ENCODE peak calls at places on chromosomes 12 and 14, in nine cellular contexts. O is T-helper 17 cell, W is GOT3, X is renal cortical epithelial cell, L is amniotic epithelial cell, C is nephron progenitor cell, K is neuronal stem cell, H is A172, A is mammary epithelial cell. Y is an unnamed sample.

GRCh38 chr12:129903956-129904769 is at the start of gene TMEM132D:
- DNase-seq in L (no peak), H (no peak), X (no peak), A (no peak), C (peak; percentile 69), W (no peak), K (peak; percentile 44), O (no peak), Y (no peak)

GRCh38 chr12:30988887-30989286 is 62.3 kb downstream of the TSPAN11 start:
- DNase-seq in W (no peak), H (no peak), X (no peak), C (no peak), A (no peak), L (no peak), K (no peak), O (no peak), Y (no peak)

GRCh38 chr14:77154421-77154820 is 12.8 kb upstream of the ZDHHC22 start:
- DNase-seq in X (no peak), K (no peak), L (no peak), A (no peak), C (no peak), W (no peak), H (no peak), O (no peak), Y (no peak)

GRCh38 chr12:23197266-23197665 is 572.3 kb downstream of the ETNK1 start:
- DNase-seq in H (no peak), O (no peak), W (no peak), L (no peak), X (peak; percentile 6), C (no peak), A (no peak), K (no peak), Y (no peak)

GRCh38 chr14:50675597-50675996 is 7.5 kb upstream of the SAV1 start:
- DNase-seq in W (no peak), C (no peak), X (no peak), H (peak; percentile 13), A (no peak), L (peak; percentile 40), O (no peak), K (no peak), Y (peak; percentile 45)

GRCh38 chr12:52949413-52950331 is 754 bp downstream of the KRT18 start:
- DNase-seq in W (no peak), K (no peak), A (peak; percentile 93), L (peak; percentile 98), C (peak; percentile 23), O (no peak), X (peak; percentile 96), H (peak; percentile 98), Y (peak; percentile 54)

GRCh38 chr12:74816398-74817175 is 279.0 kb downstream of the ATXN7L3B start:
- DNase-seq in X (no peak), W (no peak), H (no peak), L (no peak), A (no peak), C (no peak), K (no peak), O (no peak), Y (no peak)

GRCh38 chr12:645563-646071 is 17.6 kb downstream of the NINJ2 start:
- DNase-seq in C (no peak), O (no peak), W (no peak), L (peak; percentile 58), K (no peak), H (peak; percentile 27), A (peak; percentile 17), X (peak; percentile 59), Y (peak; percentile 45)

GRCh38 chr14:64960762-64961276 is 11.3 kb downstream of the RAB15 start:
- DNase-seq in X (no peak), K (no peak), A (no peak), H (no peak), W (no peak), O (no peak), L (no peak), C (no peak), Y (no peak)

GRCh38 chr12:39103552-39104165 is 198.3 kb upstream of the CPNE8 start:
- DNase-seq in A (peak; percentile 66), X (peak; percentile 74), H (peak; percentile 66), O (no peak), K (peak; percentile 65), L (peak; percentile 64), W (peak; percentile 40), C (peak; percentile 30), Y (peak; percentile 19)

GRCh38 chr12:44748950-44749468 is 127.1 kb downstream of the NELL2 start:
- DNase-seq in H (no peak), C (no peak), A (no peak), O (no peak), X (no peak), L (no peak), W (no peak), K (no peak), Y (no peak)

GRCh38 chr14:105411017-105411941 is 8.3 kb upstream of the MTA1 start:
- DNase-seq in W (no peak), X (peak; percentile 11), K (no peak), C (peak; percentile 63), L (peak; percentile 19), H (peak; percentile 13), O (no peak), A (peak; percentile 42), Y (peak; percentile 78)